ENCODE peak calls at places on chromosome 22, in five cellular contexts. I, L, E, X and M are unnamed samples.
A peak's percentile ranks its signal among the peaks of the same experiment; 100 is the strongest.

GRCh38 chr22:26431151-26431995 is 2.3 kb downstream of the ASPHD2 start:
- DNase-seq in E (no peak), L (no peak), I (no peak), X (no peak), M (peak; percentile 32)

GRCh38 chr22:37526376-37526775 is 7.2 kb upstream of the CARD10 start:
- DNase-seq in I (no peak), E (no peak), X (no peak), L (no peak), M (peak; percentile 65)

GRCh38 chr22:23062616-23063538 is 7.4 kb upstream of the GNAZ start:
- DNase-seq in I (no peak), X (peak; percentile 20), E (no peak), L (no peak), M (no peak)

GRCh38 chr22:33018232-33018864 is 39.8 kb downstream of the SYN3 start:
- DNase-seq in L (peak; percentile 39), X (peak; percentile 71), E (peak; percentile 11), I (peak; percentile 59), M (peak; percentile 47)

GRCh38 chr22:19789828-19790227 is 29.2 kb downstream of the TBX1 start:
- DNase-seq in E (no peak), X (no peak), L (no peak), I (no peak), M (no peak)

GRCh38 chr22:44133901-44134511 is 46.7 kb upstream of the PARVG start:
- DNase-seq in L (no peak), E (no peak), I (no peak), X (no peak), M (no peak)

GRCh38 chr22:40270031-40270430 is 76.3 kb upstream of the ADSL start:
- DNase-seq in X (no peak), L (no peak), I (no peak), E (no peak), M (no peak)

GRCh38 chr22:47371263-47372090 is 609.0 kb downstream of the TBC1D22A start:
- DNase-seq in L (no peak), X (peak; percentile 16), I (no peak), E (no peak), M (no peak)

GRCh38 chr22:32480238-32480637 is 5.6 kb downstream of the FBXO7 start:
- DNase-seq in E (no peak), X (no peak), L (no peak), I (no peak), M (no peak)

GRCh38 chr22:29302402-29302680 is 4.1 kb upstream of the GAS2L1 start:
- DNase-seq in L (no peak), X (no peak), I (no peak), E (no peak), M (no peak)

GRCh38 chr22:39500101-39500500 is 2.0 kb upstream of the MIEF1 start:
- DNase-seq in X (no peak), E (no peak), I (no peak), L (no peak), M (no peak)

GRCh38 chr22:35308480-35308945 is 8.8 kb downstream of the TOM1 start:
- DNase-seq in I (no peak), L (no peak), E (no peak), X (no peak), M (no peak)

GRCh38 chr22:31504282-31504681 is 7.9 kb downstream of the SFI1 start:
- DNase-seq in E (no peak), L (no peak), I (no peak), X (no peak), M (peak; percentile 70)

GRCh38 chr22:41989246-41989645 is 9.3 kb upstream of the WBP2NL start:
- DNase-seq in L (no peak), I (no peak), E (no peak), X (no peak), M (no peak)

GRCh38 chr22:44888491-44888941 is 121.3 kb downstream of the PHF21B start:
- DNase-seq in L (no peak), E (no peak), I (no peak), X (no peak), M (no peak)

GRCh38 chr22:49928185-49928495 is 9.7 kb downstream of the CRELD2 start:
- DNase-seq in X (no peak), L (no peak), E (no peak), I (no peak), M (no peak)

GRCh38 chr22:37681556-37682049 is 4.5 kb upstream of the NOL12 start:
- DNase-seq in X (peak; percentile 83), I (peak; percentile 79), E (peak; percentile 64), L (peak; percentile 6), M (peak; percentile 88)

GRCh38 chr22:37664249-37665101 is 6.0 kb downstream of the PDXP start:
- DNase-seq in L (no peak), I (no peak), X (no peak), E (no peak), M (no peak)

GRCh38 chr22:46067159-46068111 is 82.9 kb upstream of the PPARA start:
- DNase-seq in X (peak; percentile 21), E (no peak), I (peak; percentile 71), L (no peak), M (peak; percentile 55)

GRCh38 chr22:38494939-38495338 is 11.2 kb downstream of the DDX17 start:
- DNase-seq in X (no peak), E (no peak), I (no peak), L (no peak), M (no peak)

GRCh38 chr22:40044870-40045834 is 50.4 kb downstream of the FAM83F start:
- DNase-seq in I (peak; percentile 28), L (no peak), X (peak; percentile 56), E (no peak), M (peak; percentile 43)

GRCh38 chr22:36608987-36609386 is 80.0 kb upstream of the EIF3D start:
- DNase-seq in X (no peak), L (no peak), E (no peak), I (no peak), M (no peak)

GRCh38 chr22:37626144-37626543 is 13.3 kb upstream of the SH3BP1 start:
- DNase-seq in L (no peak), X (peak; percentile 51), I (no peak), E (no peak), M (no peak)

GRCh38 chr22:25922141-25922540 is 180.2 kb downstream of the MYO18B start:
- DNase-seq in I (no peak), X (no peak), E (no peak), L (no peak), M (no peak)

GRCh38 chr22:47333625-47334024 is 571.2 kb downstream of the TBC1D22A start:
- DNase-seq in I (peak; percentile 53), E (peak; percentile 1), L (peak; percentile 21), X (no peak), M (peak; percentile 32)

GRCh38 chr22:23782649-23783048 is 4.1 kb upstream of the SMARCB1 start:
- DNase-seq in L (no peak), E (no peak), I (no peak), X (no peak), M (no peak)